ENCODE peak calls at places on chromosomes 12 and 14, in eight cellular contexts. K is body of pancreas, X is HCT116, W is ovary, V is endothelial cell of umbilical vein, N is uterus, Y is breast epithelium, Q is IMR-90. H is an unnamed sample.

GRCh38 chr12:62891805-62892549 is 43.0 kb downstream of the PPM1H start:
- DNase-seq in K (no peak), V (no peak), W (no peak), Q (no peak), Y (no peak), N (no peak), X (no peak), H (no peak)

GRCh38 chr12:82968644-82969339 is 282.1 kb downstream of the TMTC2 start:
- DNase-seq in Y (no peak), X (no peak), K (no peak), Q (no peak), V (no peak), W (no peak), N (no peak), H (no peak)

GRCh38 chr12:3587402-3588013 is 96.5 kb downstream of the PRMT8 start:
- DNase-seq in Q (no peak), W (no peak), N (no peak), Y (no peak), K (no peak), V (no peak), X (no peak), H (no peak)

GRCh38 chr12:23830210-23830609 is 119.3 kb downstream of the SOX5 start:
- DNase-seq in N (no peak), Q (no peak), Y (no peak), K (no peak), V (no peak), W (no peak), X (no peak), H (no peak)

GRCh38 chr14:104389326-104390220 is 190.0 kb upstream of the C14orf180 start:
- DNase-seq in N (peak; percentile 4), V (no peak), Y (peak; percentile 34), W (no peak), X (no peak), Q (no peak), K (no peak), H (no peak)

GRCh38 chr12:115155665-115156645 is 472.0 kb upstream of the TBX3 start:
- DNase-seq in K (no peak), X (no peak), Y (no peak), W (no peak), N (no peak), V (no peak), Q (peak; percentile 95), H (no peak)

GRCh38 chr12:89059721-89060120 is 292.6 kb downstream of the DUSP6 start:
- DNase-seq in K (no peak), Q (no peak), V (no peak), X (no peak), N (no peak), Y (no peak), W (no peak), H (no peak)

GRCh38 chr14:29650554-29651269 is 276.9 kb downstream of the PRKD1 start:
- DNase-seq in Q (no peak), K (no peak), V (no peak), X (no peak), Y (no peak), N (no peak), W (no peak), H (no peak)

GRCh38 chr12:104376650-104377506 is 73.3 kb downstream of the EID3 start:
- DNase-seq in Y (no peak), Q (peak; percentile 28), K (no peak), N (no peak), W (no peak), V (no peak), X (no peak), H (no peak)

GRCh38 chr12:52210186-52210924 is 18.5 kb upstream of the KRT80 start:
- DNase-seq in Q (peak; percentile 56), K (no peak), Y (peak; percentile 46), N (peak; percentile 13), V (no peak), W (no peak), X (no peak), H (no peak)

GRCh38 chr12:129984097-129984496 is 80.3 kb upstream of the TMEM132D start:
- DNase-seq in Y (no peak), K (no peak), V (no peak), X (no peak), Q (no peak), W (no peak), N (no peak), H (no peak)

GRCh38 chr14:27025648-27026047 is 427.8 kb upstream of the NOVA1 start:
- DNase-seq in N (no peak), K (no peak), V (no peak), Y (no peak), W (no peak), X (no peak), Q (no peak), H (no peak)

GRCh38 chr14:21024668-21025373 is at the start of gene NDRG2:
- DNase-seq in Q (no peak), N (peak; percentile 89), Y (peak; percentile 85), W (peak; percentile 88), V (no peak), K (peak; percentile 83), X (no peak), H (no peak)

GRCh38 chr12:325886-326285 is 63.2 kb downstream of the KDM5A start:
- DNase-seq in X (no peak), K (no peak), V (no peak), Q (no peak), N (no peak), Y (no peak), W (no peak), H (no peak)

GRCh38 chr12:5428332-5429221 is 3.3 kb upstream of the NTF3 start:
- DNase-seq in Y (no peak), W (no peak), X (no peak), N (no peak), K (no peak), Q (peak; percentile 75), V (peak; percentile 50), H (no peak)

GRCh38 chr14:101583709-101584048 is 22.4 kb downstream of the DIO3 start:
- DNase-seq in Y (no peak), V (no peak), N (no peak), Q (no peak), K (no peak), W (no peak), X (no peak), H (no peak)

GRCh38 chr14:67390135-67390534 is 21.8 kb downstream of the PLEK2 start:
- DNase-seq in Q (no peak), N (no peak), Y (no peak), X (no peak), K (no peak), V (no peak), W (no peak), H (no peak)

GRCh38 chr12:87406926-87407325 is 622.3 kb downstream of the C12orf50 start:
- DNase-seq in V (no peak), Y (no peak), X (no peak), W (no peak), Q (peak; percentile 52), K (no peak), N (no peak), H (no peak)

GRCh38 chr14:52111583-52111982 is 42.7 kb upstream of the NID2 start:
- DNase-seq in N (no peak), K (no peak), X (peak; percentile 27), W (no peak), Y (no peak), Q (peak; percentile 87), V (no peak), H (no peak)

GRCh38 chr12:26031814-26032213 is 73.3 kb downstream of the RASSF8 start:
- DNase-seq in Q (peak; percentile 31), W (no peak), X (no peak), K (no peak), Y (no peak), N (no peak), V (no peak), H (no peak)

GRCh38 chr12:123070267-123071081 is 80.4 kb downstream of the PITPNM2 start:
- DNase-seq in X (no peak), N (no peak), Y (no peak), K (no peak), W (peak; percentile 54), Q (no peak), V (no peak), H (no peak)

GRCh38 chr14:73463411-73463810 is 5.1 kb upstream of the NUMB start:
- DNase-seq in V (peak; percentile 86), Q (peak; percentile 98), Y (no peak), W (no peak), K (peak; percentile 22), N (peak; percentile 32), X (no peak), H (no peak)

GRCh38 chr12:14961466-14962155 is at the start of gene ARHGDIB:
- DNase-seq in X (no peak), K (peak; percentile 33), Y (no peak), N (no peak), V (peak; percentile 90), W (no peak), Q (no peak), H (no peak)
- H3K27ac ChIP-seq in X (no peak within 1 kb of the TSS), K (no peak within 1 kb of the TSS), Y (peak within 1 kb of the TSS; percentile 69), N (peak within 1 kb of the TSS; percentile 77), V (peak within 1 kb of the TSS; percentile 80), W (no peak within 1 kb of the TSS), Q (no peak within 1 kb of the TSS), H (peak within 1 kb of the TSS; percentile 78)

GRCh38 chr12:69738351-69739286 is at the start of gene RAB3IP:
- DNase-seq in N (peak; percentile 82), Y (peak; percentile 87), X (peak; percentile 73), W (peak; percentile 91), K (peak; percentile 94), Q (peak; percentile 61), V (peak; percentile 76), H (peak; percentile 33)
- TF ChIP-seq POLR2A in N (peak; percentile 53), Y (no peak), X (no peak), W (peak; percentile 39), K (peak; percentile 26), Q (no peak), V (no peak), H (no peak)

GRCh38 chr14:23468704-23469126 is 788 bp upstream of the NGDN start:
- DNase-seq in V (no peak), Y (no peak), W (no peak), Q (no peak), K (no peak), X (no peak), N (no peak), H (no peak)

GRCh38 chr14:23465261-23465660 is 4.2 kb upstream of the NGDN start:
- DNase-seq in Q (no peak), V (no peak), Y (no peak), W (no peak), K (no peak), X (no peak), N (no peak), H (no peak)

GRCh38 chr14:23469906-23470403 is 452 bp downstream of the NGDN start:
- DNase-seq in X (no peak), Q (no peak), K (no peak), V (no peak), N (no peak), W (no peak), Y (no peak), H (no peak)

GRCh38 chr14:23470947-23471346 is 1.4 kb downstream of the NGDN start:
- DNase-seq in K (no peak), V (no peak), Q (no peak), X (no peak), W (no peak), N (no peak), Y (no peak), H (no peak)

GRCh38 chr14:23469127-23469905 is at the start of gene NGDN:
- DNase-seq in K (peak; percentile 96), Y (peak; percentile 91), V (peak; percentile 100), W (peak; percentile 96), Q (peak; percentile 100), N (peak; percentile 97), X (peak; percentile 100), H (peak; percentile 89)
- TF ChIP-seq CTCF in K (peak; percentile 95), Y (peak; percentile 96), V (peak; percentile 83), W (peak; percentile 95), Q (peak; percentile 83), N (peak; percentile 91), X (peak; percentile 77), H (peak; percentile 91)

GRCh38 chr14:28298156-28298555 is 468.4 kb upstream of the FOXG1 start:
- DNase-seq in V (no peak), N (no peak), W (no peak), K (no peak), Y (no peak), X (no peak), Q (no peak), H (no peak)
- H3K27ac ChIP-seq in V (no peak overlapping the region), N (no peak overlapping the region), W (no peak overlapping the region), K (no peak overlapping the region), Y (no peak overlapping the region), X (no peak overlapping the region), Q (no peak overlapping the region), H (no peak overlapping the region)

H was measured in esophagus squamous epithelium.